ENCODE peak calls at places on chromosome 12, in nine cellular contexts. H, G, L, Q, C, B, F, D and N are unnamed samples.

GRCh38 chr12:70590051-70590450 is 47.2 kb downstream of the PTPRB start:
- DNase-seq in H (peak; percentile 52), G (peak; percentile 48), L (peak; percentile 95), Q (no peak), C (peak; percentile 24), B (peak; percentile 72), F (peak; percentile 17), D (peak; percentile 57), N (no peak)

GRCh38 chr12:131101703-131102492 is 148.2 kb downstream of the ADGRD1 start:
- DNase-seq in H (peak; percentile 43), G (no peak), L (no peak), Q (no peak), C (no peak), B (no peak), F (peak; percentile 39), D (no peak), N (no peak)

GRCh38 chr12:124750149-124750656 is 113.5 kb downstream of the SCARB1 start:
- DNase-seq in H (no peak), G (no peak), L (peak; percentile 77), Q (no peak), C (no peak), B (no peak), F (no peak), D (no peak), N (no peak)

GRCh38 chr12:6780573-6780972 is 8.3 kb downstream of the LAG3 start:
- DNase-seq in H (no peak), G (no peak), L (peak; percentile 35), Q (no peak), C (no peak), B (no peak), F (no peak), D (no peak), N (no peak)

GRCh38 chr12:69684472-69684871 is 14.6 kb downstream of the BEST3 start:
- DNase-seq in H (no peak), G (no peak), L (no peak), Q (no peak), C (no peak), B (no peak), F (no peak), D (no peak), N (no peak)

GRCh38 chr12:52672321-52672933 is 7.8 kb downstream of the KRT1 start:
- DNase-seq in H (no peak), G (no peak), L (no peak), Q (no peak), C (no peak), B (no peak), F (no peak), D (no peak), N (no peak)

GRCh38 chr12:51721281-51721940 is 127.1 kb downstream of the FIGNL2 start:
- DNase-seq in H (no peak), G (no peak), L (peak; percentile 92), Q (no peak), C (peak; percentile 24), B (no peak), F (no peak), D (no peak), N (no peak)

GRCh38 chr12:71954040-71954649 is 15.5 kb downstream of the TPH2 start:
- DNase-seq in H (no peak), G (no peak), L (no peak), Q (no peak), C (no peak), B (no peak), F (no peak), D (no peak), N (no peak)

GRCh38 chr12:84911331-84912190 is 1.0 kb downstream of the SLC6A15 start:
- DNase-seq in H (no peak), G (peak; percentile 34), L (peak; percentile 98), Q (no peak), C (no peak), B (peak; percentile 57), F (no peak), D (peak; percentile 56), N (no peak)

GRCh38 chr12:7265251-7265650 is 38.6 kb upstream of the ACSM4 start:
- DNase-seq in H (no peak), G (no peak), L (no peak), Q (no peak), C (no peak), B (no peak), F (no peak), D (no peak), N (no peak)

GRCh38 chr12:121860257-121860656 is 1.6 kb upstream of the HPD start:
- DNase-seq in H (no peak), G (no peak), L (peak; percentile 72), Q (no peak), C (no peak), B (no peak), F (no peak), D (no peak), N (no peak)

GRCh38 chr12:6603095-6603567 is 4.0 kb downstream of the CHD4 start:
- DNase-seq in H (peak; percentile 37), G (no peak), L (peak; percentile 67), Q (no peak), C (no peak), B (no peak), F (no peak), D (no peak), N (no peak)

GRCh38 chr12:85814116-85814515 is 22.1 kb downstream of the RASSF9 start:
- DNase-seq in H (no peak), G (no peak), L (no peak), Q (no peak), C (no peak), B (no peak), F (no peak), D (no peak), N (no peak)

GRCh38 chr12:57237952-57238853 is 8.7 kb downstream of the SHMT2 start:
- DNase-seq in H (peak; percentile 76), G (no peak), L (peak; percentile 88), Q (no peak), C (peak; percentile 13), B (no peak), F (no peak), D (no peak), N (no peak)

GRCh38 chr12:72368719-72369505 is 96.7 kb downstream of the TRHDE start:
- DNase-seq in H (no peak), G (no peak), L (no peak), Q (no peak), C (no peak), B (no peak), F (no peak), D (no peak), N (no peak)

GRCh38 chr12:57617942-57618341 is 6.7 kb downstream of the ARHGEF25 start:
- DNase-seq in H (no peak), G (no peak), L (no peak), Q (no peak), C (no peak), B (no peak), F (no peak), D (no peak), N (no peak)

GRCh38 chr12:112031472-112031871 is 18.2 kb downstream of the ERP29 start:
- DNase-seq in H (no peak), G (no peak), L (no peak), Q (no peak), C (no peak), B (no peak), F (no peak), D (no peak), N (no peak)

GRCh38 chr12:40515041-40515825 is 177.0 kb upstream of the CNTN1 start:
- DNase-seq in H (no peak), G (no peak), L (no peak), Q (no peak), C (no peak), B (no peak), F (no peak), D (no peak), N (no peak)

GRCh38 chr12:72586456-72586855 is 314.3 kb downstream of the TRHDE start:
- DNase-seq in H (no peak), G (no peak), L (peak; percentile 58), Q (no peak), C (no peak), B (no peak), F (no peak), D (no peak), N (no peak)